ENCODE peak calls at places on chromosomes 16 and 17, in seven cellular contexts. W is stomach, M is uterus, Q is sigmoid colon, J is A549, G is IMR-90, F is Peyer's patch. T is an unnamed sample. For H3K9me3, the result is how much of the 10 kb centered on the place peaks cover.

GRCh38 chr17:62862251-62862650 is 54.1 kb upstream of the MARCHF10 start:
- DNase-seq in W (no peak), M (no peak), Q (no peak), J (no peak), G (no peak), F (no peak), T (no peak)

GRCh38 chr17:35188111-35188510 is 6.1 kb downstream of the SLC35G3 start:
- DNase-seq in W (no peak), M (no peak), Q (no peak), J (no peak), G (no peak), F (no peak), T (no peak)

GRCh38 chr17:77488531-77489238 is 347.9 kb downstream of the SEC14L1 start:
- DNase-seq in W (no peak), M (no peak), Q (peak), J (no peak), G (peak), F (no peak), T (no peak)

GRCh38 chr17:78132086-78132676 is 1.6 kb downstream of the TMC8 start:
- DNase-seq in W (peak), M (no peak), Q (no peak), J (no peak), G (no peak), F (peak), T (peak)

GRCh38 chr17:419073-419735 is 66.6 kb upstream of the RPH3AL start:
- DNase-seq in W (no peak), M (no peak), Q (no peak), J (no peak), G (no peak), F (peak), T (no peak)

GRCh38 chr17:41848788-41849187 is 11.2 kb downstream of the KLHL10 start:
- DNase-seq in W (no peak), M (no peak), Q (no peak), J (no peak), G (peak), F (no peak), T (no peak)

GRCh38 chr17:2749784-2750181 is 331 bp upstream of the CCDC92B start:
- DNase-seq in W (peak), M (peak), Q (no peak), J (peak), G (peak), F (peak), T (peak)

GRCh38 chr17:61786088-61786487 is 77.2 kb downstream of the BRIP1 start:
- DNase-seq in W (no peak), M (no peak), Q (no peak), J (no peak), G (no peak), F (no peak), T (no peak)

GRCh38 chr17:17303010-17303846 is at the start of gene NT5M:
- DNase-seq in W (peak), M (peak), Q (peak), J (peak), G (peak), F (peak), T (peak)

GRCh38 chr17:78993981-78994671 is 14.4 kb upstream of the LGALS3BP start:
- DNase-seq in W (peak), M (peak), Q (peak), J (no peak), G (no peak), F (peak), T (no peak)

GRCh38 chr16:8571061-8571596 is 19.2 kb downstream of the TMEM114 start:
- DNase-seq in W (no peak), M (no peak), Q (no peak), J (peak), G (peak), F (no peak), T (no peak)

GRCh38 chr16:86038923-86039310 is 140.0 kb downstream of the IRF8 start:
- DNase-seq in W (no peak), M (no peak), Q (peak), J (no peak), G (no peak), F (peak), T (peak)

GRCh38 chr16:27973678-27974077 is 89.8 kb downstream of the GSG1L start:
- DNase-seq in W (no peak), M (no peak), Q (peak), J (no peak), G (no peak), F (peak), T (no peak)

GRCh38 chr17:45351831-45352230 is 35.0 kb upstream of the MAP3K14 start:
- DNase-seq in W (no peak), M (no peak), Q (no peak), J (peak), G (no peak), F (no peak), T (no peak)

GRCh38 chr16:14358697-14359305 is 271.3 kb downstream of the PARN start:
- DNase-seq in W (no peak), M (no peak), Q (no peak), J (no peak), G (no peak), F (no peak), T (no peak)

GRCh38 chr17:66331038-66331816 is 28.8 kb downstream of the PRKCA start:
- DNase-seq in W (no peak), M (no peak), Q (no peak), J (no peak), G (no peak), F (no peak), T (no peak)

GRCh38 chr16:48949636-48950035 is 332.0 kb downstream of the CBLN1 start:
- DNase-seq in W (no peak), M (peak), Q (no peak), J (no peak), G (peak), F (no peak), T (no peak)

GRCh38 chr16:53052519-53053501 is at the start of gene CHD9NB:
- DNase-seq in W (no peak), M (no peak), Q (peak), J (peak), G (peak), F (peak), T (no peak)

GRCh38 chr16:17056666-17057065 is 414.1 kb downstream of the XYLT1 start:
- DNase-seq in W (no peak), M (no peak), Q (no peak), J (no peak), G (no peak), F (no peak), T (no peak)

GRCh38 chr16:84058211-84058610 is 15.6 kb upstream of the SLC38A8 start:
- DNase-seq in W (no peak), M (no peak), Q (peak), J (no peak), G (no peak), F (peak), T (no peak)

GRCh38 chr16:68645494-68646388 is 631 bp downstream of the CDH3 start:
- DNase-seq in W (no peak), M (peak), Q (no peak), J (no peak), G (no peak), F (no peak), T (peak)

GRCh38 chr17:44607836-44608690 is 48.2 kb upstream of the MEIOC start:
- DNase-seq in W (no peak), M (no peak), Q (no peak), J (no peak), G (peak), F (no peak), T (no peak)

GRCh38 chr16:29663020-29663828 is at the start of gene SPN:
- DNase-seq in W (no peak), M (no peak), Q (no peak), J (no peak), G (no peak), F (peak), T (no peak)

GRCh38 chr16:23452221-23452571 is 793 bp downstream of the COG7 start:
- DNase-seq in W (no peak), M (no peak), Q (no peak), J (no peak), G (no peak), F (no peak), T (no peak)

GRCh38 chr17:7043544-7044268 is at the start of gene SLC16A11:
- DNase-seq in W (peak), M (no peak), Q (no peak), J (no peak), G (peak), F (peak), T (peak)

GRCh38 chr16:400061-400540 is 1.6 kb upstream of the DECR2 start:
- DNase-seq in W (no peak), M (no peak), Q (no peak), J (peak), G (no peak), F (no peak), T (no peak)

GRCh38 chr16:54437361-54437760 is 150.8 kb upstream of the IRX3 start:
- DNase-seq in W (no peak), M (no peak), Q (no peak), J (no peak), G (no peak), F (no peak), T (no peak)

GRCh38 chr17:80760501-80760900 is 215.9 kb downstream of the RPTOR start:
- DNase-seq in W (peak), M (no peak), Q (peak), J (no peak), G (no peak), F (peak), T (peak)

GRCh38 chr16:48105456-48105855 is 50.3 kb downstream of the ABCC12 start:
- DNase-seq in W (no peak), M (no peak), Q (no peak), J (no peak), G (peak), F (no peak), T (peak)

GRCh38 chr16:17260271-17260849 is 210.4 kb downstream of the XYLT1 start:
- DNase-seq in W (no peak), M (no peak), Q (no peak), J (no peak), G (no peak), F (no peak), T (no peak)

GRCh38 chr17:77439382-77440013 is 298.7 kb downstream of the SEC14L1 start:
- DNase-seq in W (no peak), M (no peak), Q (no peak), J (no peak), G (no peak), F (no peak), T (no peak)

GRCh38 chr17:19785854-19786253 is 37.8 kb upstream of the ALDH3A1 start:
- DNase-seq in W (no peak), M (no peak), Q (no peak), J (no peak), G (peak), F (no peak), T (no peak)

GRCh38 chr17:17494499-17495447 is 1.4 kb downstream of the RASD1 start:
- DNase-seq in W (peak), M (peak), Q (peak), J (no peak), G (peak), F (peak), T (peak)

GRCh38 chr16:88977028-88977844 is at the start of gene CBFA2T3:
- DNase-seq in W (peak), M (peak), Q (peak), J (no peak), G (no peak), F (peak), T (peak)

GRCh38 chr16:56981729-56982271 is 7.6 kb upstream of the NLRC5 start:
- DNase-seq in W (no peak), M (no peak), Q (no peak), J (no peak), G (no peak), F (no peak), T (no peak)

GRCh38 chr16:30413116-30413806 is 5.9 kb downstream of the ZNF771 start:
- DNase-seq in W (no peak), M (no peak), Q (no peak), J (no peak), G (no peak), F (no peak), T (no peak)

DNA sequence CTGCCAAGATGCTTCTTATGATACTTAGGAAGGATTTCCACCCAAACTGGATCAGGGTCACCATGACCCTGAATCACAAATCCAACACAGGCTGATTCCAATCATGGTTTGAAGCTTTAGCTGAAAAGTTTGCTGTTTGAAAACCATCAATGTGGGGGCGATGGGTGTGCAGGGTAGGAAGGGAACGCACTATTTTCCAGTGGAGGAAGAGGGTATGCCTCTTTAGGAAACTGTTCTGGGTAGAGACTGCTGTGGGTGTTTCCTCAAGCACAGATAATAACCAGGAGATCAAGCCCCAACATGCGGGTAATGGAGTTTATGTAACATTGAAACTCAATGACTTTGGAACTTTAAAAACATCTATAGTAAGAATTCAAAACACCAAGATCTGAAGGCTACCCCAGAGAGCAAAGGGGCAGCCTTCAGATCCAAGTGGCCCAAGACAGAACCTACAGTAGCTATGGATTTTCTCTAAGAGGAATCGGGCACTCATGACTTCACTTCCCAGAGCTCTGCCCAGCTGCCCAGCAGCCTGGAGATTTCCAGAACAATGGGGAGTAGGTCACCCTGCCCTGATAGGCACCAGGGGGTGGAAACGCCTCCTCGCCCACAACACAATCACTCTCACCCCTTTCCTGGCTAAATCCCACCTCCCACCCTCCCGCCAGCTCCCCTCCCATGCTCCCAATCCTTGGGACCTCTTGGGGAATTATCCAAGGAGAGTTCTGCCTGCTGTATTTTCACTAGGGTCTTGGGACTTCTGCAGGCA is 22.8 kb downstream of the TRIM25 start:
- DNase-seq in W (no peak), M (no peak), Q (no peak), J (no peak), G (no peak), F (no peak), T (no peak)
- H3K9me3 ChIP-seq in W (under half), M (under half), Q (under half), J (under half), G (under half), F (under half), T (under half)

GRCh38 chr17:1490643-1491405 is 1.7 kb downstream of the MYO1C start:
- DNase-seq in W (peak), M (peak), Q (peak), J (peak), G (no peak), F (peak), T (peak)

GRCh38 chr17:1493291-1493980 is 950 bp upstream of the MYO1C start:
- DNase-seq in W (peak), M (no peak), Q (peak), J (no peak), G (no peak), F (no peak), T (no peak)

GRCh38 chr17:1494203-1494602 is 1.7 kb upstream of the MYO1C start:
- DNase-seq in W (no peak), M (no peak), Q (no peak), J (no peak), G (no peak), F (no peak), T (no peak)

GRCh38 chr17:1491406-1492248 is 859 bp downstream of the MYO1C start:
- DNase-seq in W (peak), M (peak), Q (peak), J (no peak), G (no peak), F (peak), T (peak)

GRCh38 chr17:1492249-1493206 is at the start of gene MYO1C:
- DNase-seq in W (no peak), M (peak), Q (peak), J (no peak), G (no peak), F (no peak), T (no peak)
- TF ChIP-seq POLR2A in W (no peak), M (no peak), Q (no peak), J (no peak), G (no peak), F (no peak), T (no peak)

DNA sequence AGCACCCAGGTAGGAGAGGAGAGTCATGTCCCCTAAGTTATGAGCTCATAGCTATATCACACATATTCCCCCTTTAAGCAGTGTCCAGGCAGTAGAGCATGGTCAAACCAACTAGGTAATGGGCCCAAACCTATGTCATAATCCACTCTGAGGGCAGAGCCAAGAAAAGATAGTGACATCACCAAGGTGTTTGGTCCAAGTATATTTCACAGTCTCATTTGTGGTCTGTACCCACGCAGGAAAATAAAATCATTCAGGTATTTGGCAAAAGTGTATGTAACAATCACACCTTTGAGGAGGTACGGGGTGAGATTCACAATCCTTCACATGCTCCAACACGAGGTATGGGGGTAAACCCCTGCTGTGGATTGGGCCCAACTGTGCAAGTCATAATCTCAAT is 2112.8 kb downstream of the TP53TG3F start:
- DNase-seq in W (no peak), M (no peak), Q (no peak), J (no peak), G (no peak), F (no peak), T (no peak)
- H3K9me3 ChIP-seq in W (under half), M (under half), Q (under half), J (under half), G (under half), F (under half), T (under half)

GRCh38 chr16:2520097-2520783 is at the start of gene AMDHD2:
- DNase-seq in W (peak), M (peak), Q (peak), J (peak), G (peak), F (peak), T (peak)
- TF ChIP-seq POLR2A in W (no peak), M (peak), Q (no peak), J (no peak), G (peak), F (peak), T (peak)

DNA sequence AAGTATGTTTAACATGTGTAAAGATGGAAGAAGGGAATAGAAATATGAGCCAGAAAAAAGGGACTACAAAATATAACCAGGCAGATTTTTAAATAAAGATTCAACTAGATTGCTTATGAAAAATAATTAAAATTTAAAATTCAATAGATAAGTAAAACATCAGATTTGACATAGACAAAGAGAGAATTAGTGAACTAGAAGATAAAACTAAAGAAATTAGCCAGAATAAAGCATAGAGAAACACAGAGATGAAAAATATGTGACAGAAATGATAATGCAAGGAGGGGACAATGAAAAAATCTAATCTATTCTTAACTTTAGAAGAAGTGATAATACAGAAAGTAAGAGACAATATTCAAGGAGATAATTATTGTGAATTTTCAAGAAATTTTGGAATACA is 222.6 kb upstream of the PMFBP1 start:
- DNase-seq in W (no peak), M (no peak), Q (no peak), J (no peak), G (no peak), F (no peak), T (no peak)
- H3K9me3 ChIP-seq in W (under half), M (under half), Q (under half), J (under half), G (under half), F (under half), T (under half)

DNA sequence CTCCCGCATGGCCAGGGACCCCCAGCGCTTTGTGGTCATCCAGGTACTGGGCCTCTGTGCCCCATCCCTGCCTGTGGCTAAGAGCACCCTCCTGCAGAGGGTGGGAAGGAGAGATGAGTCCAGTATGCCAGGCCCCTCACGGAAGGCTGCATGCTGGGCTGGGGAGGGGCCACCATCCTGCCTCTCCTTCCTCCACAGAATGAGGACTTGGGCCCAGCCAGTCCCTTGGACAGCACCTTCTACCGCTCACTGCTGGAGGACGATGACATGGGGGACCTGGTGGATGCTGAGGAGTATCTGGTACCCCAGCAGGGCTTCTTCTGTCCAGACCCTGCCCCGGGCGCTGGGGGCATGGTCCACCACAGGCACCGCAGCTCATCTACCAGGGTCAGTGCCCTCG is 3.7 kb downstream of the MIEN1 start:
- DNase-seq in W (no peak), M (no peak), Q (no peak), J (no peak), G (no peak), F (no peak), T (no peak)
- TF ChIP-seq POLR2A in W (no peak), M (no peak), Q (no peak), J (no peak), G (no peak), F (no peak), T (no peak)

T was measured in body of pancreas.